ENCODE peak calls at places on chromosomes 6 and 20, in five cellular contexts. U is A549, B is K562, M is GM12878, S is HepG2. Q is an unnamed sample.

GRCh38 chr6:4864534-4864933 is 88.3 kb downstream of the CDYL start:
- DNase-seq in U (no peak), B (no peak), S (no peak), M (no peak), Q (no peak)

GRCh38 chr6:142534484-142534883 is 232.7 kb downstream of the ADGRG6 start:
- DNase-seq in U (no peak), B (no peak), S (no peak), M (no peak), Q (no peak)

GRCh38 chr6:122657601-122658000 is 47.4 kb downstream of the PKIB start:
- DNase-seq in U (no peak), B (no peak), M (no peak), S (no peak), Q (no peak)

GRCh38 chr6:83378621-83379388 is 52.0 kb downstream of the ME1 start:
- DNase-seq in B (no peak), S (no peak), U (no peak), M (no peak), Q (no peak)

GRCh38 chr6:16136536-16137450 is 7.9 kb downstream of the MYLIP start:
- DNase-seq in S (no peak), M (no peak), B (peak), U (peak), Q (no peak)

GRCh38 chr6:35425284-35425683 is 26.9 kb upstream of the FANCE start:
- DNase-seq in M (no peak), B (no peak), U (no peak), S (no peak), Q (no peak)

GRCh38 chr6:48837744-48838143 is 625.3 kb downstream of the MMUT start:
- DNase-seq in S (no peak), U (no peak), B (no peak), M (no peak), Q (no peak)

GRCh38 chr20:41643504-41643938 is 25.3 kb upstream of the CHD6 start:
- DNase-seq in M (no peak), S (peak), U (peak), B (peak), Q (peak)

GRCh38 chr6:37630281-37630799 is 67.3 kb downstream of the MDGA1 start:
- DNase-seq in U (peak), M (no peak), B (peak), S (peak), Q (no peak)

GRCh38 chr6:122730775-122731386 is 48.6 kb upstream of the FABP7 start:
- DNase-seq in U (peak), B (peak), S (peak), M (no peak), Q (peak)

GRCh38 chr6:117072134-117072533 is 193.2 kb upstream of the VGLL2 start:
- DNase-seq in B (no peak), U (no peak), S (no peak), M (no peak), Q (no peak)

GRCh38 chr6:135722182-135722581 is 129.3 kb upstream of the PDE7B start:
- DNase-seq in B (no peak), S (no peak), M (no peak), U (peak), Q (no peak)

GRCh38 chr20:2845607-2846006 is 5.1 kb downstream of the VPS16 start:
- DNase-seq in S (no peak), U (no peak), B (no peak), M (no peak), Q (no peak)

GRCh38 chr6:150006961-150007464 is 18.3 kb downstream of the RAET1L start:
- DNase-seq in U (peak), M (no peak), S (no peak), B (peak), Q (peak)
- TF ChIP-seq JUNB in U (no peak), M (peak), S (no peak), B (no peak), Q (no peak)

GRCh38 chr6:106163966-106164877 is 78.1 kb downstream of the PRDM1 start:
- DNase-seq in M (peak), B (no peak), U (no peak), S (no peak), Q (no peak)

GRCh38 chr6:106162926-106163325 is 76.8 kb downstream of the PRDM1 start:
- DNase-seq in B (no peak), S (no peak), M (no peak), U (no peak), Q (no peak)

GRCh38 chr6:106161893-106162292 is 75.8 kb downstream of the PRDM1 start:
- DNase-seq in U (no peak), S (no peak), M (no peak), B (no peak), Q (no peak)

GRCh38 chr6:106161475-106161874 is 75.3 kb downstream of the PRDM1 start:
- DNase-seq in S (no peak), M (no peak), B (no peak), U (no peak), Q (no peak)

GRCh38 chr6:106163446-106163965 is 77.4 kb downstream of the PRDM1 start:
- DNase-seq in B (no peak), M (peak), S (no peak), U (no peak), Q (peak)
- TF ChIP-seq JUNB in B (no peak), M (no peak), S (no peak), U (no peak), Q (no peak)

GRCh38 chr20:12113468-12114371 is 196.0 kb downstream of the BTBD3 start:
- DNase-seq in U (no peak), B (no peak), M (no peak), S (no peak), Q (no peak)
- TF ChIP-seq JUNB in U (no peak), B (no peak), M (no peak), S (no peak), Q (no peak)

GRCh38 chr20:24935786-24936525 is 13.1 kb upstream of the CST7 start:
- DNase-seq in S (no peak), M (no peak), U (no peak), B (no peak), Q (no peak)

GRCh38 chr20:24934716-24935115 is 14.4 kb upstream of the CST7 start:
- DNase-seq in U (no peak), B (no peak), M (no peak), S (no peak), Q (no peak)

GRCh38 chr20:24934101-24934661 is 14.9 kb upstream of the CST7 start:
- DNase-seq in B (no peak), U (no peak), S (no peak), M (no peak), Q (no peak)

GRCh38 chr20:24936526-24937407 is 12.3 kb upstream of the CST7 start:
- DNase-seq in S (no peak), U (no peak), B (no peak), M (no peak), Q (no peak)

DNA sequence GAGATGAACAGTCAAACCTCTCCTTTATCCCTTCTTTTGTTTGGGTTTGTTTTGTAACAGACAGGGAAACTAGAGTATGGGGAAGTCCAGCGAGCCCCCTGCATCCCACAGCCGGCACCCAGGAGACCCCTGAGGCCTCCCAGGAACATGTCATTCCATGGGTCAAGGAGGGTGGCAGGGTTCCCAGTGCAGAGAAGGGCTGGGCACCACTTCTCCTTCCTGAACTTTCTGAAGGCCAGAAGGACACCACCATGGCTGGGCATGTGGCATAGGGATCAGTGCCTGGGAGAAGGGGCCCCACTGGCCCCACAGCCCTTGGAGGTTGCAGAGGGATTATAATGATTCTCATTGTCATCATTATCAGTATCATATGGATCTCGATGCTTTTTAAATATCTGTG is 13.9 kb upstream of the CST7 start:
- DNase-seq in U (no peak), S (no peak), B (no peak), M (no peak), Q (no peak)
- TF ChIP-seq JUNB in U (no peak), S (no peak), B (no peak), M (no peak), Q (no peak)